ENCODE peak calls at places on chromosomes 3 and 15, in nine cellular contexts. One of them, this sample, is unnamed.

GRCh38 chr3:53195602-53196574 is 34.9 kb downstream of the PRKCD start:
- DNase-seq in WERI-Rb-1: peak; percentile 63
- DNase-seq in body of pancreas: peak; percentile 56
- DNase-seq in A549: peak; percentile 46
- DNase-seq in PC-9: peak; percentile 51
- DNase-seq in left lung: peak; percentile 91
- DNase-seq in CD8-positive, alpha-beta T cell: peak; percentile 45
- DNase-seq in OCI-LY7: peak; percentile 83
- DNase-seq in right atrium auricular region: no peak
- DNase-seq in this sample: peak; percentile 53

GRCh38 chr15:71651750-71652186 is 158.6 kb upstream of the NR2E3 start:
- DNase-seq in A549: peak; percentile 51
- DNase-seq in CD8-positive, alpha-beta T cell: no peak
- DNase-seq in OCI-LY7: peak; percentile 45
- DNase-seq in PC-9: peak; percentile 17
- DNase-seq in WERI-Rb-1: peak; percentile 72
- DNase-seq in right atrium auricular region: no peak
- DNase-seq in body of pancreas: peak; percentile 15
- DNase-seq in left lung: no peak
- DNase-seq in this sample: no peak

GRCh38 chr15:41233367-41233771 is 2.3 kb downstream of the CHP1 start:
- DNase-seq in A549: no peak
- DNase-seq in right atrium auricular region: no peak
- DNase-seq in body of pancreas: no peak
- DNase-seq in PC-9: no peak
- DNase-seq in CD8-positive, alpha-beta T cell: no peak
- DNase-seq in OCI-LY7: no peak
- DNase-seq in WERI-Rb-1: no peak
- DNase-seq in left lung: no peak
- DNase-seq in this sample: no peak

GRCh38 chr3:107525954-107526305 is 3.2 kb downstream of the BBX start:
- DNase-seq in PC-9: no peak
- DNase-seq in body of pancreas: no peak
- DNase-seq in right atrium auricular region: no peak
- DNase-seq in left lung: no peak
- DNase-seq in A549: no peak
- DNase-seq in OCI-LY7: peak; percentile 3
- DNase-seq in WERI-Rb-1: no peak
- DNase-seq in CD8-positive, alpha-beta T cell: peak; percentile 18
- DNase-seq in this sample: no peak

GRCh38 chr3:56133423-56133822 is 334.8 kb downstream of the ERC2 start:
- DNase-seq in left lung: no peak
- DNase-seq in body of pancreas: no peak
- DNase-seq in PC-9: no peak
- DNase-seq in CD8-positive, alpha-beta T cell: no peak
- DNase-seq in A549: no peak
- DNase-seq in right atrium auricular region: no peak
- DNase-seq in OCI-LY7: no peak
- DNase-seq in WERI-Rb-1: no peak
- DNase-seq in this sample: no peak

GRCh38 chr3:113496924-113497323 is 18.0 kb downstream of the SPICE1 start:
- DNase-seq in A549: no peak
- DNase-seq in PC-9: no peak
- DNase-seq in CD8-positive, alpha-beta T cell: no peak
- DNase-seq in body of pancreas: no peak
- DNase-seq in OCI-LY7: no peak
- DNase-seq in left lung: no peak
- DNase-seq in right atrium auricular region: no peak
- DNase-seq in WERI-Rb-1: no peak
- DNase-seq in this sample: no peak

GRCh38 chr3:42749753-42750231 is 23.3 kb downstream of the CCDC13 start:
- DNase-seq in WERI-Rb-1: no peak
- DNase-seq in OCI-LY7: peak; percentile 6
- DNase-seq in left lung: no peak
- DNase-seq in PC-9: peak; percentile 12
- DNase-seq in A549: peak; percentile 28
- DNase-seq in body of pancreas: no peak
- DNase-seq in CD8-positive, alpha-beta T cell: no peak
- DNase-seq in right atrium auricular region: no peak
- DNase-seq in this sample: no peak

GRCh38 chr3:126342991-126343661 is 14.1 kb downstream of the KLF15 start:
- DNase-seq in WERI-Rb-1: peak; percentile 88
- DNase-seq in right atrium auricular region: peak; percentile 58
- DNase-seq in OCI-LY7: no peak
- DNase-seq in PC-9: no peak
- DNase-seq in A549: no peak
- DNase-seq in CD8-positive, alpha-beta T cell: no peak
- DNase-seq in left lung: peak; percentile 75
- DNase-seq in body of pancreas: no peak
- DNase-seq in this sample: peak; percentile 3

GRCh38 chr3:53216723-53217122 is 39.1 kb downstream of the TKT start:
- DNase-seq in left lung: no peak
- DNase-seq in body of pancreas: no peak
- DNase-seq in CD8-positive, alpha-beta T cell: no peak
- DNase-seq in WERI-Rb-1: peak; percentile 62
- DNase-seq in OCI-LY7: no peak
- DNase-seq in right atrium auricular region: no peak
- DNase-seq in A549: no peak
- DNase-seq in PC-9: no peak
- DNase-seq in this sample: no peak

GRCh38 chr15:57319919-57320542 is 56.3 kb upstream of the CGNL1 start:
- DNase-seq in OCI-LY7: no peak
- DNase-seq in A549: no peak
- DNase-seq in body of pancreas: no peak
- DNase-seq in right atrium auricular region: no peak
- DNase-seq in left lung: no peak
- DNase-seq in CD8-positive, alpha-beta T cell: no peak
- DNase-seq in PC-9: no peak
- DNase-seq in WERI-Rb-1: no peak
- DNase-seq in this sample: no peak

GRCh38 chr15:81360491-81360890 is 13.5 kb downstream of the TMC3 start:
- DNase-seq in A549: no peak
- DNase-seq in WERI-Rb-1: no peak
- DNase-seq in left lung: no peak
- DNase-seq in OCI-LY7: no peak
- DNase-seq in CD8-positive, alpha-beta T cell: no peak
- DNase-seq in PC-9: no peak
- DNase-seq in body of pancreas: no peak
- DNase-seq in right atrium auricular region: no peak
- DNase-seq in this sample: no peak

GRCh38 chr3:49276475-49277356 is at the start of gene C3orf62:
- DNase-seq in OCI-LY7: no peak
- DNase-seq in CD8-positive, alpha-beta T cell: peak; percentile 67
- DNase-seq in WERI-Rb-1: no peak
- DNase-seq in left lung: peak; percentile 97
- DNase-seq in body of pancreas: peak; percentile 90
- DNase-seq in right atrium auricular region: peak; percentile 91
- DNase-seq in PC-9: no peak
- DNase-seq in A549: peak; percentile 28
- DNase-seq in this sample: peak; percentile 56

GRCh38 chr3:190378240-190378891 is 9.6 kb upstream of the CLDN16 start:
- DNase-seq in WERI-Rb-1: no peak
- DNase-seq in body of pancreas: no peak
- DNase-seq in OCI-LY7: no peak
- DNase-seq in left lung: no peak
- DNase-seq in right atrium auricular region: no peak
- DNase-seq in A549: no peak
- DNase-seq in CD8-positive, alpha-beta T cell: no peak
- DNase-seq in PC-9: no peak
- DNase-seq in this sample: no peak

GRCh38 chr15:48285329-48286214 is 45.7 kb upstream of the DUT start:
- DNase-seq in OCI-LY7: peak; percentile 76
- DNase-seq in A549: peak; percentile 38
- DNase-seq in CD8-positive, alpha-beta T cell: no peak
- DNase-seq in right atrium auricular region: peak; percentile 75
- DNase-seq in WERI-Rb-1: peak; percentile 56
- DNase-seq in body of pancreas: peak; percentile 71
- DNase-seq in PC-9: peak; percentile 43
- DNase-seq in left lung: no peak
- DNase-seq in this sample: no peak

GRCh38 chr3:68163054-68163453 is 508.6 kb upstream of the SUCLG2 start:
- DNase-seq in body of pancreas: no peak
- DNase-seq in OCI-LY7: no peak
- DNase-seq in A549: no peak
- DNase-seq in right atrium auricular region: no peak
- DNase-seq in PC-9: no peak
- DNase-seq in CD8-positive, alpha-beta T cell: no peak
- DNase-seq in left lung: no peak
- DNase-seq in WERI-Rb-1: no peak
- DNase-seq in this sample: no peak

GRCh38 chr15:29135702-29136426 is 133.8 kb downstream of the NSMCE3 start:
- DNase-seq in WERI-Rb-1: no peak
- DNase-seq in PC-9: no peak
- DNase-seq in body of pancreas: peak; percentile 2
- DNase-seq in A549: no peak
- DNase-seq in CD8-positive, alpha-beta T cell: no peak
- DNase-seq in right atrium auricular region: no peak
- DNase-seq in left lung: no peak
- DNase-seq in OCI-LY7: no peak
- DNase-seq in this sample: no peak
- H3K9me3 ChIP-seq in WERI-Rb-1: no peaks in the 10 kb centered on the region
- H3K9me3 ChIP-seq in PC-9: no peaks in the 10 kb centered on the region
- H3K9me3 ChIP-seq in body of pancreas: no peaks in the 10 kb centered on the region
- H3K9me3 ChIP-seq in A549: no peaks in the 10 kb centered on the region
- H3K9me3 ChIP-seq in CD8-positive, alpha-beta T cell: no peaks in the 10 kb centered on the region
- H3K9me3 ChIP-seq in right atrium auricular region: no peaks in the 10 kb centered on the region
- H3K9me3 ChIP-seq in left lung: no peaks in the 10 kb centered on the region
- H3K9me3 ChIP-seq in OCI-LY7: no peaks in the 10 kb centered on the region
- H3K9me3 ChIP-seq in this sample: no peaks in the 10 kb centered on the region

GRCh38 chr3:138542977-138543376 is 51.1 kb downstream of the CEP70 start:
- DNase-seq in WERI-Rb-1: no peak
- DNase-seq in OCI-LY7: no peak
- DNase-seq in CD8-positive, alpha-beta T cell: no peak
- DNase-seq in left lung: no peak
- DNase-seq in PC-9: no peak
- DNase-seq in A549: no peak
- DNase-seq in right atrium auricular region: no peak
- DNase-seq in body of pancreas: no peak
- DNase-seq in this sample: no peak

GRCh38 chr3:138544546-138544945 is 49.5 kb downstream of the CEP70 start:
- DNase-seq in body of pancreas: no peak
- DNase-seq in left lung: no peak
- DNase-seq in A549: no peak
- DNase-seq in OCI-LY7: no peak
- DNase-seq in PC-9: no peak
- DNase-seq in WERI-Rb-1: no peak
- DNase-seq in CD8-positive, alpha-beta T cell: no peak
- DNase-seq in right atrium auricular region: no peak
- DNase-seq in this sample: no peak

DNA sequence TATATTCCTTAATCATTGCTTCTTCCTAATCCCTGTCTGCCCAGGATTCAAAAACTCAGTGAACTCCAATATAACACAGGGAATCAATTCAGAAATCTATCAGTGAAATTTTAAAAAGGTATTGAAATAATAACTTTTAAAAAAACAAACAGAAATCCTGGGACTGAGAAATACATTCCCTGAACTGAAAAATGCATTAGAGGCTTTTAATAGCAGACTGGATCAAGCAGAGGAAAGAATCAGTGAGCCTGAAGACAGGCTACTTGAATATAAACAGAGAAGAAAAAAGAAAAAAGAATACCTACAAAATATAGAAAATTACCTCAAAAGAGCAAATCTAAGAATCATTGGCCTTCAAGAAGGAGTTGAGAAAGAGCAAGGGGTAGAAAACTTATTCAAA is 54.7 kb downstream of the CEP70 start:
- DNase-seq in OCI-LY7: no peak
- DNase-seq in PC-9: no peak
- DNase-seq in CD8-positive, alpha-beta T cell: no peak
- DNase-seq in body of pancreas: no peak
- DNase-seq in left lung: no peak
- DNase-seq in WERI-Rb-1: no peak
- DNase-seq in right atrium auricular region: no peak
- DNase-seq in A549: no peak
- DNase-seq in this sample: no peak
- H3K9me3 ChIP-seq in OCI-LY7: peaks cover 22% of the 10 kb centered on the region
- H3K9me3 ChIP-seq in PC-9: no peaks in the 10 kb centered on the region
- H3K9me3 ChIP-seq in CD8-positive, alpha-beta T cell: peaks cover 7% of the 10 kb centered on the region
- H3K9me3 ChIP-seq in body of pancreas: no peaks in the 10 kb centered on the region
- H3K9me3 ChIP-seq in left lung: peaks cover 45% of the 10 kb centered on the region
- H3K9me3 ChIP-seq in WERI-Rb-1: peaks cover 8% of the 10 kb centered on the region
- H3K9me3 ChIP-seq in right atrium auricular region: no peaks in the 10 kb centered on the region
- H3K9me3 ChIP-seq in A549: peaks cover 4% of the 10 kb centered on the region
- H3K9me3 ChIP-seq in this sample: no peaks in the 10 kb centered on the region

DNA sequence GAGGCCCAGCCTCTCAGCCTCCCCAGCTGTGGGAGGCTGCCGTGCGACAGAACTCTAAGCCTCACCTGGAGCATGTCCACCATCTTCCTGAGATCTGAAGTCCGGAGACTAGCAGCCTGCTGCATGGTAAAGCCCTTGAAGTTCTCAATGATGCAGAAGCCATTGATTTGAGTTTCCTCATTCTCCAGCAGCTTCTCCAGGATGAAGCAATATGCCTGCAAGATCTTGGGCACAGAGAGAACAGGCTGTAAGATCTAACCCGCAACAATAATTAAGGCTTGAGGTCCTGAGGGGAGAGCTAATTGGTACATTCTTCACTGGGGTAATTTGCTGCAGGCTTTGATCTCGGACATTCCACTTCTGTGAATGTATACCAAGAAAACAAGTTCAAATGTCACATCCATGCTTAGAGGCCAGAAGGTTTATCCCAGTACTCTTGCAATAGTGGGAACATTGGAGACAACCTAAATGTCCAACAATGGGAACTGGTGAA is 9.7 kb downstream of the RLBP1 start:
- DNase-seq in A549: no peak
- DNase-seq in OCI-LY7: no peak
- DNase-seq in right atrium auricular region: no peak
- DNase-seq in body of pancreas: no peak
- DNase-seq in PC-9: no peak
- DNase-seq in WERI-Rb-1: no peak
- DNase-seq in left lung: no peak
- DNase-seq in CD8-positive, alpha-beta T cell: no peak
- DNase-seq in this sample: no peak
- H3K9me3 ChIP-seq in A549: no peaks in the 10 kb centered on the region
- H3K9me3 ChIP-seq in OCI-LY7: no peaks in the 10 kb centered on the region
- H3K9me3 ChIP-seq in right atrium auricular region: no peaks in the 10 kb centered on the region
- H3K9me3 ChIP-seq in body of pancreas: no peaks in the 10 kb centered on the region
- H3K9me3 ChIP-seq in PC-9: no peaks in the 10 kb centered on the region
- H3K9me3 ChIP-seq in WERI-Rb-1: no peaks in the 10 kb centered on the region
- H3K9me3 ChIP-seq in left lung: no peaks in the 10 kb centered on the region
- H3K9me3 ChIP-seq in CD8-positive, alpha-beta T cell: no peaks in the 10 kb centered on the region
- H3K9me3 ChIP-seq in this sample: no peaks in the 10 kb centered on the region

DNA sequence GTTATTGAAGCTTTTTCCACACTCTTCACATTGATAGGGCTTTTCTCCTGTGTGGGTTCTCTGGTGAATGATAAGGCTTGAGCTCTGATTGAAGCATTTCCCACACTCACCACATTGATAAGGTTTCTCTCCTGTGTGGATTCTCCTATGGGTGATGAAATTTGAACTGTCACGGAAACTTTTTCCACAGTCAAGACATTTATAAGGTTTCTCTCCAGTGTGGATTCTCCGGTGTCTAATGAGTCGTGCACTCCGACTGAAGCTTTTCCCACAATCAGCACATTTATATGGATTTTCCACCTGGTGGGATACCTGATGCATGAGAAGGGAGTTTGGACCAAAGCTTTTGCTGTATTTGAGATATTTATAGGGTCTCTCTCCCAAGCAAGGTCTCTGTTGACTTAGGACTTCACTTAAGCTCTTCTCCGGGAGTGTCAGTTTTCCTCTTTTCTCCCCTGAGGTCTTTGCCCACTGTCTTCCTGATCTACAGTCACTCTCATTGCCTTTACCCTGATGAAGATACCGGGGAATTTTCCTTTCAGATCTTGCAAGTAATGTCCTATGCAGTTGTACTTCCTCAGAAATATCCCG is 9.4 kb downstream of the ZSCAN29 start:
- DNase-seq in left lung: no peak
- DNase-seq in CD8-positive, alpha-beta T cell: no peak
- DNase-seq in body of pancreas: no peak
- DNase-seq in WERI-Rb-1: no peak
- DNase-seq in right atrium auricular region: no peak
- DNase-seq in OCI-LY7: no peak
- DNase-seq in PC-9: no peak
- DNase-seq in A549: no peak
- DNase-seq in this sample: no peak
- H3K9me3 ChIP-seq in left lung: peaks cover 61% of the 10 kb centered on the region
- H3K9me3 ChIP-seq in CD8-positive, alpha-beta T cell: peaks cover 23% of the 10 kb centered on the region
- H3K9me3 ChIP-seq in body of pancreas: peaks cover 5% of the 10 kb centered on the region
- H3K9me3 ChIP-seq in WERI-Rb-1: peaks cover 21% of the 10 kb centered on the region
- H3K9me3 ChIP-seq in right atrium auricular region: peaks cover 19% of the 10 kb centered on the region
- H3K9me3 ChIP-seq in OCI-LY7: no peaks in the 10 kb centered on the region
- H3K9me3 ChIP-seq in PC-9: peaks cover 29% of the 10 kb centered on the region
- H3K9me3 ChIP-seq in A549: peaks cover 76% of the 10 kb centered on the region
- H3K9me3 ChIP-seq in this sample: peaks cover 31% of the 10 kb centered on the region

This sample was measured in T-helper 17 cell.